ENCODE peak calls at places on chromosomes 1 and 21, in six cellular contexts. N is HCT116, I is GM23248, B is K562, K is DND-41, J is GM12878. P is an unnamed sample. For H3K36me3, the result is how much of the 10 kb centered on the place peaks cover.

GRCh38 chr21:14376854-14377253 is 6.1 kb downstream of the HSPA13 start:
- DNase-seq in J (no peak), I (no peak), K (no peak), N (no peak), B (no peak), P (peak)

GRCh38 chr1:90417139-90417538 is 300.0 kb downstream of the BARHL2 start:
- DNase-seq in N (no peak), J (no peak), B (no peak), K (no peak), I (no peak), P (no peak)

GRCh38 chr1:7992885-7993284 is 31.4 kb downstream of the PARK7 start:
- DNase-seq in B (no peak), I (no peak), N (no peak), J (no peak), K (no peak), P (no peak)

GRCh38 chr1:176206961-176207902 is at the start of gene COP1:
- DNase-seq in J (peak), N (peak), I (peak), B (peak), K (peak), P (peak)

GRCh38 chr21:29717659-29718058 is 222.1 kb downstream of the GRIK1 start:
- DNase-seq in I (no peak), J (no peak), B (no peak), N (no peak), K (no peak), P (no peak)

GRCh38 chr21:35711661-35712060 is 348.7 kb downstream of the SETD4 start:
- DNase-seq in J (no peak), B (no peak), I (no peak), K (peak), N (no peak), P (no peak)

GRCh38 chr1:159835862-159836518 is 9.3 kb downstream of the SLAMF8 start:
- DNase-seq in K (no peak), B (no peak), I (no peak), J (no peak), N (no peak), P (no peak)

GRCh38 chr1:56052090-56052489 is 527.3 kb downstream of the PLPP3 start:
- DNase-seq in I (no peak), N (no peak), J (no peak), B (no peak), K (no peak), P (no peak)

GRCh38 chr1:55378582-55378981 is 163.4 kb upstream of the USP24 start:
- DNase-seq in I (peak), K (peak), J (no peak), B (peak), N (peak), P (peak)

GRCh38 chr1:33383489-33383888 is 47.4 kb downstream of the PHC2 start:
- DNase-seq in J (no peak), K (no peak), I (no peak), B (no peak), N (no peak), P (no peak)

GRCh38 chr1:229436178-229436577 is 2.3 kb upstream of the ACTA1 start:
- DNase-seq in I (no peak), J (no peak), N (no peak), B (no peak), K (no peak), P (no peak)

GRCh38 chr1:61968869-61969268 is 225.8 kb upstream of the L1TD1 start:
- DNase-seq in K (no peak), B (no peak), N (no peak), I (no peak), J (no peak), P (no peak)

GRCh38 chr1:163361123-163361934 is 39.6 kb downstream of the NUF2 start:
- DNase-seq in N (peak), I (peak), J (no peak), K (no peak), B (no peak), P (peak)

GRCh38 chr1:234476172-234476571 is 2.8 kb downstream of the TARBP1 start:
- DNase-seq in N (no peak), K (no peak), J (no peak), I (no peak), B (no peak), P (no peak)

GRCh38 chr21:34892196-34892595 is 156.9 kb downstream of the RUNX1 start:
- DNase-seq in J (no peak), B (no peak), N (no peak), K (no peak), I (no peak), P (no peak)

GRCh38 chr21:38383411-38384245 is 114.6 kb downstream of the ERG start:
- DNase-seq in B (no peak), J (no peak), N (no peak), I (no peak), K (no peak), P (no peak)

GRCh38 chr21:42534901-42535378 is 21.3 kb downstream of the SLC37A1 start:
- DNase-seq in B (no peak), I (no peak), N (no peak), K (no peak), J (peak), P (no peak)

GRCh38 chr1:219215477-219215876 is 41.8 kb downstream of the LYPLAL1 start:
- DNase-seq in K (no peak), B (no peak), I (no peak), J (no peak), N (no peak), P (no peak)

GRCh38 chr1:116360435-116361173 is 12.4 kb upstream of the ATP1A1 start:
- DNase-seq in I (peak), B (peak), K (no peak), N (no peak), J (no peak), P (peak)

GRCh38 chr1:36397083-36397377 is 678 bp downstream of the LSM10 start:
- DNase-seq in N (no peak), J (no peak), I (no peak), B (no peak), K (no peak), P (no peak)

GRCh38 chr1:36397378-36398230 is at the start of gene LSM10:
- DNase-seq in J (peak), B (peak), I (peak), K (peak), N (peak), P (peak)

GRCh38 chr1:36400514-36400824 is 2.8 kb upstream of the LSM10 start:
- DNase-seq in J (no peak), I (no peak), K (no peak), B (no peak), N (no peak), P (no peak)

GRCh38 chr1:36396359-36396758 is 1.3 kb downstream of the LSM10 start:
- DNase-seq in I (no peak), J (no peak), N (no peak), B (no peak), K (no peak), P (no peak)

GRCh38 chr1:36398370-36398977 is 766 bp upstream of the LSM10 start:
- DNase-seq in I (no peak), K (no peak), B (no peak), N (no peak), J (no peak), P (no peak)
- TF ChIP-seq EZH2 in I (no peak), K (no peak), B (no peak), N (no peak), J (no peak), P (no peak)

DNA sequence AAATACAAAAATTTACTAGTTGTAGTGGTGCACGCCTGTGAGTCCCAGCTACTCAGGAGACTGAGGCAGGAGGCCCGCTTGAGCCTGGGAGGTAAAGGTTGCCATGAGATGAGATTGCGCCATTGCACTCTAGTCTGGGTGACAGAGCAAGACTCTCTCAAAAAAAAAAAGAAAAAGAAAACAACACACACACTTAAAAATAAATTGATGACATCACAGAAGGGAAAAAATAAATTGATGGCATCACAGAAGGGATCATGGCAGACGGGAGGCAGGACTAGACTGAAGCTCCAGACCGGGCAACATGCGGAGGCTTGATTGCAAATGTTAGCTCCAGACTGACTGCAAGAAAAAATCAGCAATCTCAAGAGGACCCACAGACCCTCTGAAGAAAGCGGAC is 43.3 kb downstream of the KLHL20 start:
- DNase-seq in K (no peak), J (no peak), I (no peak), N (no peak), B (no peak), P (no peak)
- H3K36me3 ChIP-seq in K (half or more), J (under half), I (under half), N (under half), B (half or more), P (under half)

GRCh38 chr1:905071-905749 is 18.5 kb upstream of the SAMD11 start:
- DNase-seq in I (peak), N (no peak), K (peak), B (no peak), J (no peak), P (peak)
- TF ChIP-seq EZH2 in I (no peak), N (no peak), K (no peak), B (no peak), J (no peak), P (no peak)

GRCh38 chr1:19154876-19155275 is 55.2 kb downstream of the UBR4 start:
- DNase-seq in I (no peak), N (no peak), J (no peak), B (no peak), K (no peak), P (no peak)
- H3K36me3 ChIP-seq in I (half or more), N (half or more), J (half or more), B (half or more), K (half or more), P (half or more)

GRCh38 chr1:204685236-204686006 is at the start of gene LRRN2:
- DNase-seq in J (no peak), B (no peak), K (no peak), I (peak), N (no peak), P (no peak)
- TF ChIP-seq EZH2 in J (no peak), B (no peak), K (no peak), I (no peak), N (no peak), P (peak)

GRCh38 chr1:172600615-172601014 is 58.3 kb upstream of the FASLG start:
- DNase-seq in K (no peak), J (no peak), I (no peak), N (no peak), B (peak), P (no peak)
- H3K36me3 ChIP-seq in K (half or more), J (under half), I (under half), N (under half), B (under half), P (under half)

DNA sequence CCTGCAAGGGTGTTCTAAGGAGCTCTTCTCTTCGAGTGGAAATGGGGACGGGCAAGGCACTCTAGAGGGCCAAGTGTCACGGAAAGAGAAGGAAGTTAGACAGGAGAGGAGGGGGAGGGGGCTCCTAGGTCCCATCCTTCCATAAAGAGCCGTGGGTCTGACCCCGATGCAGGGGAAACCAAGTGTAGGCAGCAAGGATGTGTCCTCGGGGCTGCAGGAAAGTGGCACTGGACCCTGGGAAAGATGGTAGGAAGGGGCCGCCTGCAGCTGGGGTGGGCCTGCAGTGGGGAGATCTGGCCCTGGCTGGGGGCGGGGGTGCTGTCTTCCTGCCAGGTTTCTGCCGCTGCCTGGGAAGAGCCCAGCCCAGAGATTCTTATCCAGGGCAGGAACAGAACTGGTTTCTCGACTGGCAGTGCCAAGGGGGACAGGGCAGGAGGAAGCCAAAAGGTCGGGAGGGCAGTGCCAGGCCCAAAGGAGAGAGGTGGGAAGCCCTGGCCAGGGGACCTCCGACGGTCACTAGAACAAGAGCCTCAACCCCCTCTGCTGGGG is 12.9 kb downstream of the CRABP2 start:
- DNase-seq in J (no peak), K (no peak), B (peak), N (no peak), I (no peak), P (no peak)
- TF ChIP-seq EZH2 in J (no peak), K (no peak), B (no peak), N (no peak), I (no peak), P (no peak)

P was measured in A673.